ENCODE peak calls at places on chromosomes 13 and 19, in four cellular contexts. O is endothelial cell; A is activated CD8-positive, alpha-beta T cell treated with anti-CD3 and anti-CD28 coated beads for 36 hours; V is hippocampal formation. L is an unnamed sample.

GRCh38 chr19:7549749-7550148 is 14.2 kb downstream of the PNPLA6 start:
- DNase-seq in V (no peak), A (no peak), O (no peak), L (no peak)

GRCh38 chr19:3210347-3211017 is 14.0 kb upstream of the CELF5 start:
- DNase-seq in O (peak), V (no peak), A (peak), L (peak)

GRCh38 chr19:19034204-19034624 is 811 bp downstream of the ARMC6 start:
- DNase-seq in V (no peak), O (peak), A (peak), L (peak)

GRCh38 chr19:19122902-19123301 is 15.4 kb downstream of the TMEM161A start:
- DNase-seq in O (no peak), V (no peak), A (no peak), L (no peak)

GRCh38 chr13:110287031-110287828 is 19.7 kb downstream of the COL4A1 start:
- DNase-seq in V (no peak), A (no peak), O (no peak), L (no peak)

GRCh38 chr19:14090509-14091085 is at the start of gene SAMD1:
- DNase-seq in V (peak), O (peak), A (peak), L (peak)

GRCh38 chr19:1882089-1882785 is 3.1 kb downstream of the ABHD17A start:
- DNase-seq in O (peak), V (peak), A (peak), L (no peak)

GRCh38 chr19:55591555-55591954 is 7.8 kb downstream of the FIZ1 start:
- DNase-seq in A (no peak), V (no peak), O (no peak), L (peak)

GRCh38 chr19:7482584-7483439 is 6.0 kb downstream of the PEX11G start:
- DNase-seq in V (no peak), A (no peak), O (peak), L (no peak)

GRCh38 chr13:75704942-75705320 is 68.8 kb downstream of the LMO7 start:
- DNase-seq in V (no peak), O (no peak), A (no peak), L (no peak)

GRCh38 chr13:54033323-54033861 is 1004.8 kb downstream of the OLFM4 start:
- DNase-seq in A (no peak), O (no peak), V (no peak), L (no peak)

GRCh38 chr13:81304121-81304659 is 963.3 kb upstream of the SPRY2 start:
- DNase-seq in V (no peak), A (no peak), O (no peak), L (no peak)

GRCh38 chr13:36919833-36920611 is at the start of gene SMAD9:
- DNase-seq in A (peak), O (peak), V (peak), L (peak)

GRCh38 chr13:77415253-77416127 is 88.6 kb upstream of the MYCBP2 start:
- DNase-seq in V (no peak), A (no peak), O (no peak), L (peak)

GRCh38 chr19:46478356-46478986 is 7.1 kb upstream of the PNMA8A start:
- DNase-seq in V (no peak), A (peak), O (no peak), L (peak)

GRCh38 chr19:58338825-58339558 is 12.2 kb downstream of the ZSCAN22 start:
- DNase-seq in V (no peak), O (peak), A (no peak), L (no peak)

GRCh38 chr13:94711561-94712286 is 621 bp downstream of the SOX21 start:
- DNase-seq in A (peak), O (no peak), V (peak), L (no peak)

GRCh38 chr13:21637296-21637695 is 33.3 kb upstream of the MICU2 start:
- DNase-seq in A (peak), O (no peak), V (no peak), L (peak)

GRCh38 chr13:27578121-27579030 is 42.0 kb downstream of the LNX2 start:
- DNase-seq in V (no peak), A (no peak), O (no peak), L (no peak)

GRCh38 chr13:74061939-74062595 is 72.1 kb downstream of the KLF12 start:
- DNase-seq in O (no peak), A (peak), V (no peak), L (no peak)

GRCh38 chr13:92989301-92989700 is 237.3 kb upstream of the GPC6 start:
- DNase-seq in V (no peak), O (no peak), A (no peak), L (no peak)

GRCh38 chr13:80215368-80215767 is 125.6 kb downstream of the SPRY2 start:
- DNase-seq in O (no peak), V (no peak), A (no peak), L (no peak)

GRCh38 chr13:40101708-40102359 is 446.4 kb downstream of the COG6 start:
- DNase-seq in A (peak), O (no peak), V (no peak), L (peak)

GRCh38 chr13:46761866-46762265 is 35.1 kb downstream of the ESD start:
- DNase-seq in A (no peak), O (no peak), V (no peak), L (no peak)

GRCh38 chr13:113423225-113424170 is 29.8 kb downstream of the ADPRHL1 start:
- DNase-seq in O (no peak), A (no peak), V (no peak), L (no peak)

GRCh38 chr13:104408733-104409132 is 1342.5 kb upstream of the SLC10A2 start:
- DNase-seq in V (no peak), O (no peak), A (no peak), L (no peak)

GRCh38 chr19:2602391-2603181 is 99.9 kb downstream of the GNG7 start:
- DNase-seq in O (no peak), V (peak), A (no peak), L (no peak)

GRCh38 chr13:106033634-106034033 is 501.8 kb downstream of the EFNB2 start:
- DNase-seq in V (no peak), O (no peak), A (no peak), L (peak)

GRCh38 chr13:31314961-31315360 is 115.2 kb downstream of the B3GLCT start:
- DNase-seq in V (no peak), A (no peak), O (no peak), L (no peak)

GRCh38 chr13:95516021-95516420 is 36.5 kb upstream of the CLDN10 start:
- DNase-seq in A (no peak), V (no peak), O (no peak), L (no peak)

GRCh38 chr13:29684441-29684840 is 89.0 kb upstream of the SLC7A1 start:
- DNase-seq in O (no peak), A (no peak), V (no peak), L (no peak)

GRCh38 chr13:52884429-52884828 is 36.0 kb upstream of the PCDH8 start:
- DNase-seq in O (no peak), V (no peak), A (no peak), L (no peak)

GRCh38 chr13:29162638-29163037 is 342.5 kb downstream of the MTUS2 start:
- DNase-seq in A (no peak), V (no peak), O (no peak), L (peak)

GRCh38 chr19:30115947-30116346 is 173.9 kb downstream of the URI1 start:
- DNase-seq in O (no peak), V (no peak), A (no peak), L (no peak)

GRCh38 chr13:60837806-60838205 is 440.8 kb downstream of the TDRD3 start:
- DNase-seq in V (no peak), O (no peak), A (no peak), L (peak)

GRCh38 chr19:18589380-18590272 is 1.0 kb downstream of the REX1BD start:
- DNase-seq in V (peak), O (peak), A (peak), L (peak)

GRCh38 chr19:30214651-30215051 is 157.5 kb upstream of the ZNF536 start:
- DNase-seq in O (no peak), V (no peak), A (peak), L (peak)

GRCh38 chr13:36673352-36673751 is 468 bp upstream of the SERTM1 start:
- DNase-seq in O (no peak), V (no peak), A (no peak), L (no peak)